ENCODE peak calls at places on chromosomes 5 and 9, in eight cellular contexts. C is stomach, T is tibial nerve, R is ovary, D is upper lobe of left lung, A is SK-N-SH, P is HepG2, S is suprapubic skin. K is an unnamed sample.

GRCh38 chr5:73908440-73908839 is 282.4 kb downstream of the ARHGEF28 start:
- DNase-seq in D (no peak), S (no peak), C (no peak), A (peak; percentile 39), T (no peak), P (no peak), R (no peak), K (no peak)

GRCh38 chr5:124744170-124744911 is 2.1 kb downstream of the ZNF608 start:
- DNase-seq in C (peak; percentile 76), P (no peak), D (peak; percentile 82), T (no peak), S (no peak), A (no peak), R (peak; percentile 74), K (peak; percentile 85)

GRCh38 chr5:86684222-86684621 is 66.5 kb downstream of the COX7C start:
- DNase-seq in T (no peak), R (no peak), D (no peak), A (no peak), C (no peak), S (no peak), P (no peak), K (no peak)

GRCh38 chr9:38073882-38074281 is 4.9 kb upstream of the SHB start:
- DNase-seq in A (no peak), S (peak; percentile 8), C (no peak), D (no peak), R (no peak), P (no peak), T (no peak), K (no peak)

GRCh38 chr5:107476783-107477182 is 194.0 kb downstream of the EFNA5 start:
- DNase-seq in S (no peak), P (no peak), D (no peak), C (peak; percentile 50), R (no peak), A (no peak), T (no peak), K (no peak)

GRCh38 chr9:130327781-130328348 is 62.3 kb downstream of the HMCN2 start:
- DNase-seq in S (peak; percentile 90), R (peak; percentile 53), A (peak; percentile 87), T (peak; percentile 51), D (peak; percentile 70), P (no peak), C (no peak), K (peak; percentile 92)

GRCh38 chr9:125145425-125145824 is 2.1 kb upstream of the SCAI start:
- DNase-seq in R (no peak), T (no peak), S (no peak), P (no peak), A (no peak), C (no peak), D (no peak), K (no peak)

GRCh38 chr9:133731876-133732321 is 6.3 kb downstream of the SARDH start:
- DNase-seq in C (peak; percentile 20), A (peak; percentile 81), T (no peak), S (no peak), D (peak; percentile 63), R (peak; percentile 31), P (peak; percentile 60), K (no peak)

GRCh38 chr9:137813167-137813566 is 64.4 kb upstream of the CACNA1B start:
- DNase-seq in D (peak; percentile 44), S (no peak), R (no peak), P (no peak), A (no peak), T (no peak), C (no peak), K (no peak)

GRCh38 chr9:94622087-94622486 is 17.2 kb downstream of the FBP1 start:
- DNase-seq in T (no peak), R (no peak), S (no peak), C (no peak), P (no peak), D (no peak), A (no peak), K (no peak)

GRCh38 chr5:65203746-65204145 is 278.0 kb downstream of the ADAMTS6 start:
- DNase-seq in P (no peak), D (no peak), C (no peak), A (no peak), S (no peak), R (no peak), T (no peak), K (no peak)

GRCh38 chr9:27548055-27548741 is 18.6 kb upstream of the MOB3B start:
- DNase-seq in R (no peak), P (no peak), T (peak; percentile 49), C (no peak), A (peak; percentile 38), D (no peak), S (no peak), K (no peak)

GRCh38 chr9:115941561-115942315 is 211.9 kb upstream of the PAPPA start:
- DNase-seq in C (no peak), R (no peak), P (no peak), S (no peak), A (no peak), D (no peak), T (no peak), K (no peak)

GRCh38 chr5:72790188-72790587 is 26.3 kb upstream of the TNPO1 start:
- DNase-seq in T (no peak), S (no peak), R (no peak), D (no peak), A (no peak), P (no peak), C (no peak), K (no peak)

GRCh38 chr9:113381909-113382411 is 5.2 kb upstream of the HDHD3 start:
- DNase-seq in R (no peak), C (peak; percentile 75), P (peak; percentile 89), T (no peak), D (no peak), S (no peak), A (no peak), K (no peak)

GRCh38 chr5:98581416-98581999 is 192.0 kb upstream of the RGMB start:
- DNase-seq in D (no peak), T (no peak), P (no peak), A (no peak), R (no peak), S (no peak), C (no peak), K (no peak)

GRCh38 chr5:74394924-74395880 is 245.3 kb downstream of the ENC1 start:
- DNase-seq in A (peak; percentile 19), T (no peak), R (no peak), D (no peak), C (no peak), P (peak; percentile 60), S (no peak), K (no peak)

GRCh38 chr5:175261098-175261497 is 182.9 kb downstream of the DRD1 start:
- DNase-seq in C (no peak), P (no peak), S (no peak), R (no peak), A (no peak), T (no peak), D (no peak), K (no peak)

GRCh38 chr5:132771559-132771998 is 5.5 kb downstream of the SEPTIN8 start:
- DNase-seq in T (no peak), P (peak; percentile 90), A (no peak), C (no peak), D (no peak), S (no peak), R (peak; percentile 65), K (peak; percentile 81)
- TF ChIP-seq EP300 in T (no peak), P (no peak), A (no peak), C (no peak), D (no peak), S (no peak), R (no peak), K (no peak)

GRCh38 chr5:41903892-41904799 is at the start of gene RIMOC1:
- DNase-seq in C (peak; percentile 98), P (peak; percentile 99), D (peak; percentile 99), A (peak; percentile 95), R (peak; percentile 99), S (peak; percentile 99), T (peak; percentile 95), K (peak; percentile 100)

GRCh38 chr5:41903382-41903891 is 707 bp upstream of the RIMOC1 start:
- DNase-seq in A (no peak), D (no peak), P (no peak), T (no peak), C (no peak), S (no peak), R (no peak), K (no peak)

GRCh38 chr5:41908374-41909079 is 4.4 kb downstream of the RIMOC1 start:
- DNase-seq in T (no peak), A (no peak), C (no peak), S (no peak), R (no peak), D (no peak), P (no peak), K (no peak)
- H3K36me3 ChIP-seq in T (peaks cover 59% of the 10 kb centered on the region), A (peaks cover 73% of the 10 kb centered on the region), C (peaks cover 64% of the 10 kb centered on the region), S (peaks cover 54% of the 10 kb centered on the region), R (no peaks in the 10 kb centered on the region), D (peaks cover 31% of the 10 kb centered on the region), P (peaks cover 55% of the 10 kb centered on the region), K (peaks cover 34% of the 10 kb centered on the region)

GRCh38 chr5:109987355-109987754 is 297.6 kb downstream of the MAN2A1 start:
- DNase-seq in D (no peak), R (no peak), P (no peak), S (no peak), A (no peak), C (no peak), T (no peak), K (no peak)

GRCh38 chr5:109987970-109988369 is 298.2 kb downstream of the MAN2A1 start:
- DNase-seq in R (no peak), C (no peak), D (no peak), T (no peak), P (no peak), S (no peak), A (no peak), K (no peak)

GRCh38 chr5:109986726-109987125 is 297.0 kb downstream of the MAN2A1 start:
- DNase-seq in S (no peak), T (no peak), A (no peak), P (peak; percentile 67), D (no peak), R (no peak), C (no peak), K (no peak)

GRCh38 chr5:109981979-109982378 is 292.3 kb downstream of the MAN2A1 start:
- DNase-seq in C (no peak), P (no peak), R (no peak), T (no peak), A (no peak), D (no peak), S (no peak), K (no peak)

GRCh38 chr5:109983135-109983534 is 293.4 kb downstream of the MAN2A1 start:
- DNase-seq in P (no peak), S (no peak), R (no peak), T (no peak), C (no peak), A (no peak), D (no peak), K (no peak)
- TF ChIP-seq EP300 in P (no peak), S (no peak), R (no peak), T (no peak), C (no peak), A (no peak), D (no peak), K (no peak)

GRCh38 chr5:50824109-50824508 is 157.7 kb downstream of the PARP8 start:
- DNase-seq in S (no peak), C (no peak), D (no peak), P (no peak), A (no peak), T (no peak), R (no peak), K (no peak)

DNA sequence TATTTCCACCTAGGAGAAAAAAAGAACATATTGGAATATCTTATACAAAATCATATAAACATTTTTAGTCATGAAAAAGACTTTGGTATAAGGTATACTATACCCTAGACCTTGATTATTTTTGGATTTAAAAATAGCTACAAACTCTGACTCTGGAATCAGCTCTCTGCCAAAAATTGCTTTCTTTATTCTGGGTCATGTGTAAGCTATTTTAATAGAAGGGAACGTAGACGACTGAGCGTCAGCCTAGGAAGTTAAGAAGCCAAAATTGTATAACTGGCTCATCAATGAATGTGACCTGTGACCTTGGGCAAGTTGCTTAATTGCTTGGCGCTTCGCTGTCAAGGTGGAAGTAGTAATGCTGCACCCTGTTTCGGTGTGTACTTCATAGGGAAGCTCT is 157.1 kb downstream of the PARP8 start:
- DNase-seq in C (no peak), A (no peak), P (no peak), T (no peak), R (no peak), S (no peak), D (no peak), K (no peak)
- H3K36me3 ChIP-seq in C (peaks cover 71% of the 10 kb centered on the region), A (peaks cover 22% of the 10 kb centered on the region), P (no peaks in the 10 kb centered on the region), T (peaks cover 35% of the 10 kb centered on the region), R (no peaks in the 10 kb centered on the region), S (peaks cover 25% of the 10 kb centered on the region), D (peaks cover 4% of the 10 kb centered on the region), K (peaks cover 35% of the 10 kb centered on the region)

K was measured in sigmoid colon.